ENCODE peak calls at places on chromosome 13, in five cellular contexts. One of them, this sample, is unnamed.

GRCh38 chr13:49586717-49587116 is 1.4 kb upstream of the RCBTB1 start:
- DNase-seq in H1: no peak
- DNase-seq in neuronal stem cell: no peak
- DNase-seq in DND-41: no peak
- DNase-seq in colonic mucosa: no peak
- DNase-seq in this sample: no peak

GRCh38 chr13:112959701-112960542 is 9.1 kb upstream of the MCF2L start:
- DNase-seq in H1: no peak
- DNase-seq in neuronal stem cell: no peak
- DNase-seq in DND-41: no peak
- DNase-seq in colonic mucosa: no peak
- DNase-seq in this sample: no peak

GRCh38 chr13:52707375-52707774 is 32.2 kb downstream of the CNMD start:
- DNase-seq in H1: no peak
- DNase-seq in neuronal stem cell: no peak
- DNase-seq in DND-41: no peak
- DNase-seq in colonic mucosa: no peak
- DNase-seq in this sample: no peak

GRCh38 chr13:49053899-49054298 is 78.2 kb downstream of the FNDC3A start:
- DNase-seq in H1: no peak
- DNase-seq in neuronal stem cell: no peak
- DNase-seq in DND-41: no peak
- DNase-seq in colonic mucosa: no peak
- DNase-seq in this sample: no peak

GRCh38 chr13:44578064-44578394 is 1.9 kb upstream of the TSC22D1 start:
- DNase-seq in H1: no peak
- DNase-seq in neuronal stem cell: no peak
- DNase-seq in DND-41: no peak
- DNase-seq in colonic mucosa: no peak
- DNase-seq in this sample: no peak

GRCh38 chr13:100363874-100364273 is 224.7 kb downstream of the GGACT start:
- DNase-seq in H1: no peak
- DNase-seq in neuronal stem cell: no peak
- DNase-seq in DND-41: no peak
- DNase-seq in colonic mucosa: no peak
- DNase-seq in this sample: no peak

GRCh38 chr13:75724742-75725504 is 88.8 kb downstream of the LMO7 start:
- DNase-seq in H1: no peak
- DNase-seq in neuronal stem cell: no peak
- DNase-seq in DND-41: no peak
- DNase-seq in colonic mucosa: no peak
- DNase-seq in this sample: no peak

GRCh38 chr13:32645854-32646253 is 59.6 kb downstream of the PDS5B start:
- DNase-seq in H1: no peak
- DNase-seq in neuronal stem cell: no peak
- DNase-seq in DND-41: peak
- DNase-seq in colonic mucosa: no peak
- DNase-seq in this sample: peak

GRCh38 chr13:51913421-51914136 is 51.8 kb downstream of the CCDC70 start:
- DNase-seq in H1: no peak
- DNase-seq in neuronal stem cell: no peak
- DNase-seq in DND-41: no peak
- DNase-seq in colonic mucosa: no peak
- DNase-seq in this sample: no peak

GRCh38 chr13:72463561-72463960 is 263.9 kb downstream of the MZT1 start:
- DNase-seq in H1: no peak
- DNase-seq in neuronal stem cell: no peak
- DNase-seq in DND-41: no peak
- DNase-seq in colonic mucosa: no peak
- DNase-seq in this sample: no peak

GRCh38 chr13:111516712-111517640 is 196.5 kb downstream of the TEX29 start:
- DNase-seq in H1: no peak
- DNase-seq in neuronal stem cell: no peak
- DNase-seq in DND-41: no peak
- DNase-seq in colonic mucosa: no peak
- DNase-seq in this sample: no peak

GRCh38 chr13:73984949-73985691 is 149.1 kb downstream of the KLF12 start:
- DNase-seq in H1: no peak
- DNase-seq in neuronal stem cell: no peak
- DNase-seq in DND-41: peak
- DNase-seq in colonic mucosa: no peak
- DNase-seq in this sample: no peak

GRCh38 chr13:67351915-67352314 is 121.8 kb upstream of the PCDH9 start:
- DNase-seq in H1: no peak
- DNase-seq in neuronal stem cell: no peak
- DNase-seq in DND-41: no peak
- DNase-seq in colonic mucosa: no peak
- DNase-seq in this sample: no peak

GRCh38 chr13:37495046-37495445 is 103.5 kb downstream of the POSTN start:
- DNase-seq in H1: no peak
- DNase-seq in neuronal stem cell: no peak
- DNase-seq in DND-41: no peak
- DNase-seq in colonic mucosa: no peak
- DNase-seq in this sample: no peak

GRCh38 chr13:93620366-93620765 is 393.8 kb downstream of the GPC6 start:
- DNase-seq in H1: no peak
- DNase-seq in neuronal stem cell: no peak
- DNase-seq in DND-41: no peak
- DNase-seq in colonic mucosa: no peak
- DNase-seq in this sample: no peak

GRCh38 chr13:73751290-73751689 is 382.9 kb downstream of the KLF12 start:
- DNase-seq in H1: no peak
- DNase-seq in neuronal stem cell: no peak
- DNase-seq in DND-41: no peak
- DNase-seq in colonic mucosa: no peak
- DNase-seq in this sample: no peak

GRCh38 chr13:44012910-44013309 is 133.2 kb downstream of the LACC1 start:
- DNase-seq in H1: no peak
- DNase-seq in neuronal stem cell: no peak
- DNase-seq in DND-41: no peak
- DNase-seq in colonic mucosa: no peak
- DNase-seq in this sample: no peak

GRCh38 chr13:51589793-51590192 is 5.5 kb downstream of the WDFY2 start:
- DNase-seq in H1: no peak
- DNase-seq in neuronal stem cell: no peak
- DNase-seq in DND-41: no peak
- DNase-seq in colonic mucosa: no peak
- DNase-seq in this sample: no peak

GRCh38 chr13:39684531-39685137 is 29.2 kb downstream of the COG6 start:
- DNase-seq in H1: no peak
- DNase-seq in neuronal stem cell: peak
- DNase-seq in DND-41: no peak
- DNase-seq in colonic mucosa: no peak
- DNase-seq in this sample: peak

GRCh38 chr13:63595811-63596210 is 2180.2 kb upstream of the PCDH20 start:
- DNase-seq in H1: no peak
- DNase-seq in neuronal stem cell: no peak
- DNase-seq in DND-41: no peak
- DNase-seq in colonic mucosa: no peak
- DNase-seq in this sample: no peak

GRCh38 chr13:105050696-105051095 is 1484.8 kb downstream of the EFNB2 start:
- DNase-seq in H1: no peak
- DNase-seq in neuronal stem cell: no peak
- DNase-seq in DND-41: no peak
- DNase-seq in colonic mucosa: no peak
- DNase-seq in this sample: no peak

GRCh38 chr13:48844676-48845075 is 131.0 kb upstream of the FNDC3A start:
- DNase-seq in H1: no peak
- DNase-seq in neuronal stem cell: no peak
- DNase-seq in DND-41: no peak
- DNase-seq in colonic mucosa: no peak
- DNase-seq in this sample: no peak

GRCh38 chr13:38766799-38767198 is 79.9 kb downstream of the FREM2 start:
- DNase-seq in H1: no peak
- DNase-seq in neuronal stem cell: no peak
- DNase-seq in DND-41: no peak
- DNase-seq in colonic mucosa: no peak
- DNase-seq in this sample: no peak

GRCh38 chr13:29522044-29522685 is 73.3 kb downstream of the SLC7A1 start:
- DNase-seq in H1: no peak
- DNase-seq in neuronal stem cell: no peak
- DNase-seq in DND-41: no peak
- DNase-seq in colonic mucosa: no peak
- DNase-seq in this sample: no peak

GRCh38 chr13:30915691-30916541 is 9.8 kb downstream of the MEDAG start:
- DNase-seq in H1: no peak
- DNase-seq in neuronal stem cell: no peak
- DNase-seq in DND-41: no peak
- DNase-seq in colonic mucosa: no peak
- DNase-seq in this sample: no peak

GRCh38 chr13:60990032-60990733 is 425.5 kb downstream of the PCDH20 start:
- DNase-seq in H1: peak
- DNase-seq in neuronal stem cell: no peak
- DNase-seq in DND-41: no peak
- DNase-seq in colonic mucosa: no peak
- DNase-seq in this sample: no peak

GRCh38 chr13:110311721-110312668 is 4.9 kb downstream of the COL4A2 start:
- DNase-seq in H1: no peak
- DNase-seq in neuronal stem cell: no peak
- DNase-seq in DND-41: no peak
- DNase-seq in colonic mucosa: no peak
- DNase-seq in this sample: no peak

GRCh38 chr13:110309159-110309476 is 2.0 kb downstream of the COL4A2 start:
- DNase-seq in H1: no peak
- DNase-seq in neuronal stem cell: no peak
- DNase-seq in DND-41: no peak
- DNase-seq in colonic mucosa: no peak
- DNase-seq in this sample: no peak

GRCh38 chr13:110309661-110310524 is 2.8 kb downstream of the COL4A2 start:
- DNase-seq in H1: no peak
- DNase-seq in neuronal stem cell: no peak
- DNase-seq in DND-41: no peak
- DNase-seq in colonic mucosa: no peak
- DNase-seq in this sample: no peak

GRCh38 chr13:110312669-110313031 is 5.6 kb downstream of the COL4A2 start:
- DNase-seq in H1: no peak
- DNase-seq in neuronal stem cell: no peak
- DNase-seq in DND-41: no peak
- DNase-seq in colonic mucosa: no peak
- DNase-seq in this sample: no peak

GRCh38 chr13:110310541-110311491 is 3.7 kb downstream of the COL4A2 start:
- DNase-seq in H1: no peak
- DNase-seq in neuronal stem cell: no peak
- DNase-seq in DND-41: no peak
- DNase-seq in colonic mucosa: no peak
- DNase-seq in this sample: no peak
- H3K9ac ChIP-seq in H1: no peak
- H3K9ac ChIP-seq in neuronal stem cell: no peak
- H3K9ac ChIP-seq in DND-41: no peak
- H3K9ac ChIP-seq in colonic mucosa: peak
- H3K9ac ChIP-seq in this sample: no peak

GRCh38 chr13:20608438-20609020 is 41.6 kb downstream of the IFT88 start:
- DNase-seq in H1: no peak
- DNase-seq in neuronal stem cell: no peak
- DNase-seq in DND-41: no peak
- DNase-seq in colonic mucosa: no peak
- DNase-seq in this sample: no peak
- H3K27ac ChIP-seq in H1: no peak
- H3K27ac ChIP-seq in neuronal stem cell: no peak
- H3K27ac ChIP-seq in DND-41: no peak
- H3K27ac ChIP-seq in colonic mucosa: no peak
- H3K27ac ChIP-seq in this sample: no peak

GRCh38 chr13:99263386-99263785 is 5.2 kb upstream of the GPR18 start:
- DNase-seq in H1: no peak
- DNase-seq in neuronal stem cell: no peak
- DNase-seq in DND-41: no peak
- DNase-seq in colonic mucosa: no peak
- DNase-seq in this sample: no peak

GRCh38 chr13:99258210-99258860 is at the start of gene GPR18:
- DNase-seq in H1: no peak
- DNase-seq in neuronal stem cell: no peak
- DNase-seq in DND-41: no peak
- DNase-seq in colonic mucosa: no peak
- DNase-seq in this sample: no peak

GRCh38 chr13:99258946-99259345 is 767 bp upstream of the GPR18 start:
- DNase-seq in H1: no peak
- DNase-seq in neuronal stem cell: no peak
- DNase-seq in DND-41: no peak
- DNase-seq in colonic mucosa: no peak
- DNase-seq in this sample: peak

GRCh38 chr13:99260216-99260615 is 2.0 kb upstream of the GPR18 start:
- DNase-seq in H1: no peak
- DNase-seq in neuronal stem cell: no peak
- DNase-seq in DND-41: no peak
- DNase-seq in colonic mucosa: no peak
- DNase-seq in this sample: no peak

GRCh38 chr13:99261040-99261439 is 2.9 kb upstream of the GPR18 start:
- DNase-seq in H1: no peak
- DNase-seq in neuronal stem cell: no peak
- DNase-seq in DND-41: no peak
- DNase-seq in colonic mucosa: no peak
- DNase-seq in this sample: no peak
- H3K9ac ChIP-seq in H1: no peak
- H3K9ac ChIP-seq in neuronal stem cell: no peak
- H3K9ac ChIP-seq in DND-41: no peak
- H3K9ac ChIP-seq in colonic mucosa: no peak
- H3K9ac ChIP-seq in this sample: no peak

GRCh38 chr13:102311433-102311796 is 90.4 kb downstream of the FGF14 start:
- DNase-seq in H1: no peak
- DNase-seq in neuronal stem cell: no peak
- DNase-seq in DND-41: no peak
- DNase-seq in colonic mucosa: no peak
- DNase-seq in this sample: no peak

GRCh38 chr13:102310691-102311432 is 91.0 kb downstream of the FGF14 start:
- DNase-seq in H1: no peak
- DNase-seq in neuronal stem cell: no peak
- DNase-seq in DND-41: no peak
- DNase-seq in colonic mucosa: no peak
- DNase-seq in this sample: no peak

GRCh38 chr13:102309110-102309509 is 92.7 kb downstream of the FGF14 start:
- DNase-seq in H1: no peak
- DNase-seq in neuronal stem cell: no peak
- DNase-seq in DND-41: no peak
- DNase-seq in colonic mucosa: no peak
- DNase-seq in this sample: no peak

GRCh38 chr13:102312841-102313240 is 89.0 kb downstream of the FGF14 start:
- DNase-seq in H1: no peak
- DNase-seq in neuronal stem cell: no peak
- DNase-seq in DND-41: no peak
- DNase-seq in colonic mucosa: no peak
- DNase-seq in this sample: no peak

DNA sequence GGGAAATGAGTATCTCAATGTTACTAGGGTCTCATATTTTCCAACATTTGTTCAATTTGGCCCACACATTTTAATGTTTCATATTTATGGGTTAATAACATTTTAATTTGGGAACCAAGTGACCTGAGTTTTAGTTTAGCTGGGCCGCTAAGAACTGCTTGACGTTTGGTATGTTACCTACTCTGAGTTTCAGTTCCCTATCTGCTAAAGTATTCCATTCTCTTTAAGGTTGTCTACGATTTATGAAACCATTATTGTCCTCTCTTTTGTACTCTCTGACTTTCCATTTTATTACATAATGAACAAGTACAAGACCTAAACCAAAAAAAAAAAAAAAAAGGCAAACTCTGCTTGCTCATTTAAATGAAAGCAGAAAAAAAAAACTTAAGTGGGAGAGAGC is 89.9 kb downstream of the FGF14 start:
- DNase-seq in H1: no peak
- DNase-seq in neuronal stem cell: no peak
- DNase-seq in DND-41: no peak
- DNase-seq in colonic mucosa: no peak
- DNase-seq in this sample: peak
- H3K27ac ChIP-seq in H1: no peak
- H3K27ac ChIP-seq in neuronal stem cell: no peak
- H3K27ac ChIP-seq in DND-41: no peak
- H3K27ac ChIP-seq in colonic mucosa: no peak
- H3K27ac ChIP-seq in this sample: no peak

GRCh38 chr13:25840261-25840660 is 211.6 kb downstream of the SHISA2 start:
- DNase-seq in H1: no peak
- DNase-seq in neuronal stem cell: no peak
- DNase-seq in DND-41: no peak
- DNase-seq in colonic mucosa: no peak
- DNase-seq in this sample: no peak
- H3K9ac ChIP-seq in H1: no peak
- H3K9ac ChIP-seq in neuronal stem cell: no peak
- H3K9ac ChIP-seq in DND-41: no peak
- H3K9ac ChIP-seq in colonic mucosa: no peak
- H3K9ac ChIP-seq in this sample: no peak